ENCODE peak calls at places on chromosomes 16 and 17, in ten cellular contexts. S is NT2/D1; Z is lower leg skin; C is cardiac fibroblast; I is effector memory CD4-positive, alpha-beta T cell; O is aorta; R is astrocyte; T is adipocyte; H is AG04449; P is psoas muscle. A is an unnamed sample.

GRCh38 chr17:32299579-32300158 is 34.0 kb downstream of the RHBDL3 start:
- DNase-seq in S (no peak), Z (no peak), C (no peak), I (no peak), O (no peak), R (no peak), T (no peak), H (no peak), P (no peak), A (no peak)

GRCh38 chr16:86010680-86011141 is 111.7 kb downstream of the IRF8 start:
- DNase-seq in S (no peak), Z (peak), C (no peak), I (no peak), O (no peak), R (no peak), T (no peak), H (no peak), P (no peak), A (no peak)

GRCh38 chr16:20307240-20307671 is 20.1 kb downstream of the GP2 start:
- DNase-seq in S (no peak), Z (no peak), C (no peak), I (no peak), O (no peak), R (no peak), T (no peak), H (no peak), P (no peak), A (no peak)

GRCh38 chr16:77442078-77442477 is 7.2 kb upstream of the ADAMTS18 start:
- DNase-seq in S (no peak), Z (no peak), C (no peak), I (no peak), O (no peak), R (no peak), T (no peak), H (no peak), P (no peak), A (no peak)

GRCh38 chr17:71180801-71181385 is 939.9 kb upstream of the SOX9 start:
- DNase-seq in S (no peak), Z (no peak), C (peak), I (no peak), O (no peak), R (peak), T (no peak), H (no peak), P (no peak), A (no peak)

GRCh38 chr17:56185491-56185890 is 32.2 kb downstream of the ANKFN1 start:
- DNase-seq in S (no peak), Z (no peak), C (peak), I (no peak), O (no peak), R (peak), T (peak), H (no peak), P (no peak), A (no peak)

GRCh38 chr16:47311738-47312505 is 148.9 kb downstream of the ITFG1 start:
- DNase-seq in S (peak), Z (no peak), C (peak), I (no peak), O (no peak), R (peak), T (no peak), H (no peak), P (no peak), A (no peak)

GRCh38 chr16:74793571-74793970 is 19.0 kb upstream of the FA2H start:
- DNase-seq in S (no peak), Z (no peak), C (no peak), I (no peak), O (no peak), R (no peak), T (no peak), H (no peak), P (no peak), A (no peak)

DNA sequence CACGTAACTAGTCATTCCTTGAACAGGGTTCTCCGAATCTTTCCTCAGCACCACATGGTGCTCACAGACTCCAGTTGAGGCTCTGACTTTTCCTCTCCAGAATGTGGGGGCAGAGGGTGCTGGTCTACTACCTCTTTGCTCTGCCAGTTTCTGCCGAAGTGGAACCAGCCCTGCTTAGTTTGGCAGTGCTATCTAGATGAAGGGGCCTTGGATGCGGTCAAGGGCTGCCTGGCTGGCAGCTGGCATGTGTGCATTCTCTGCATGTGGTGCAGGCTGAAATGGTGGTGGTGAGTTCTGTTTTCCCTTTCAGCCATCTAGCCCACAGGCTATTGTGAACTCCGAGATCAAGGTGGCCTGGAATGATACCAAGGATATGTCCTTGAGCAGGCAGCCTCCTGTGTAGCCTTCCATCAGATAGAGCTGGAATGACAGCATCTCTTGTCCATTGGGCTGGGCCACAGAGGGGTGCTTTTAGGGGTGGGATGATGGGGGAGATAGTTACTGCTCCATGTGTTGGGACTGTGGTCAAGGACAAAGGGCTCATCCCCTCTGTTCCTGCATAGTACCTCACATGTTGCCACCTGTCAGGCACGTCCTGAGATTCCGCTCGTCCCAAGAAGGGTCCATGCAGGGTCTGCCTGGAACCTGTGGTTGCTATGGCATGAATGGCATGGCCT is 2.0 kb downstream of the DYNLL2 start:
- DNase-seq in S (no peak), Z (no peak), C (no peak), I (no peak), O (no peak), R (no peak), T (peak), H (no peak), P (no peak), A (no peak)
- H3K4me3 ChIP-seq in S (peak), Z (no peak), C (peak), I (peak), O (peak), R (peak), T (peak), H (peak), P (peak), A (peak)

GRCh38 chr17:80785477-80786178 is 206.0 kb upstream of the CHMP6 start:
- DNase-seq in S (no peak), Z (peak), C (no peak), I (no peak), O (no peak), R (no peak), T (no peak), H (no peak), P (no peak), A (no peak)
- H3K4me3 ChIP-seq in S (no peak), Z (no peak), C (no peak), I (no peak), O (no peak), R (no peak), T (no peak), H (no peak), P (peak), A (no peak)

GRCh38 chr17:46898364-46898763 is 24.6 kb upstream of the GOSR2 start:
- DNase-seq in S (no peak), Z (no peak), C (no peak), I (no peak), O (no peak), R (no peak), T (no peak), H (no peak), P (no peak), A (no peak)

GRCh38 chr17:46901291-46901690 is 21.7 kb upstream of the GOSR2 start:
- DNase-seq in S (no peak), Z (no peak), C (no peak), I (no peak), O (no peak), R (no peak), T (no peak), H (no peak), P (no peak), A (no peak)

GRCh38 chr17:46898860-46899259 is 24.1 kb upstream of the GOSR2 start:
- DNase-seq in S (no peak), Z (no peak), C (no peak), I (no peak), O (no peak), R (no peak), T (no peak), H (no peak), P (no peak), A (no peak)

GRCh38 chr17:46908352-46908751 is 14.6 kb upstream of the GOSR2 start:
- DNase-seq in S (no peak), Z (no peak), C (no peak), I (no peak), O (no peak), R (no peak), T (no peak), H (no peak), P (no peak), A (no peak)

DNA sequence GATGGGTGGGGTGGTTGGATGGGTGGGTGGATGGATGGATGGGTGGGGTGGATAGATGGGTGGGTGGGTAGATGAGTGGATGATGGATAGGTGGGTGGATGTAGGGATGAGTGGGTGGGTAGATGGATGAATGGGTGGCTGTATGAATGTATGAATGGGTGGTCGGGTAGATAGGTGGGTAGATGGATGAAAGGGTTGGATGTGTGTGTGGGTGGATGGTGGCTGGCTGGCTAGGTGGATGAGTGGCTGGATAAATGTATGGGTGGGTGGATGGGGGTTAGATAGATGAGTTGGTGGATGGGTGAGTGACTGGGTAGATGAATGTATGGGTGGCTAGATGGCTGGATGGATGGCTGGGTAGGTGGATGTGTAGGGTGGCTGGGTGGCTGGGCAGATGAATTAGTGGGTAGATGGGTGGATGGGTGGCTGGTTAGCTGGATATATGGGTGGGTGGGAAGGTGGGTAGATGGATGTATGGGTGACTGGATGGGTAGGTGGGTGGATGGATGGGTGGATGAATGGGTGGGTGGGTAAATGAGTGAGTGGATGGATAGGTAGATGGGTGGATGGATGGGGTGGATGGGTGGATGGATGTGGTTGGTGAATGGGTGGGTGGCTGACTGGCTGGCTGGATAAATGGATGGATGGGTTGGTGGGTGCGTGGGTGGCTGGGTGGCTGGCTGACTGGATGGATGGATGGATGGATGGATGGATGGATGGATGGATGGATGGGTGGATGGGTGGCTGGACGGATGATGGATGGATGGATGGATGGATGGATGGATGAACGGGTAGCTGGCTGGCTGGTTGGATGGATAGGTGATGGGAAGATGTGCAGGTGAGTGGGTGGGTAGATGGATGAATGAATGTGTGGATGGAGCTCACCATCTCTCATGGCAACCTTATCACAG is 18.9 kb upstream of the GOSR2 start:
- DNase-seq in S (no peak), Z (peak), C (no peak), I (no peak), O (no peak), R (no peak), T (no peak), H (no peak), P (no peak), A (no peak)
- H3K4me3 ChIP-seq in S (no peak), Z (no peak), C (no peak), I (no peak), O (no peak), R (no peak), T (no peak), H (no peak), P (no peak), A (no peak)

DNA sequence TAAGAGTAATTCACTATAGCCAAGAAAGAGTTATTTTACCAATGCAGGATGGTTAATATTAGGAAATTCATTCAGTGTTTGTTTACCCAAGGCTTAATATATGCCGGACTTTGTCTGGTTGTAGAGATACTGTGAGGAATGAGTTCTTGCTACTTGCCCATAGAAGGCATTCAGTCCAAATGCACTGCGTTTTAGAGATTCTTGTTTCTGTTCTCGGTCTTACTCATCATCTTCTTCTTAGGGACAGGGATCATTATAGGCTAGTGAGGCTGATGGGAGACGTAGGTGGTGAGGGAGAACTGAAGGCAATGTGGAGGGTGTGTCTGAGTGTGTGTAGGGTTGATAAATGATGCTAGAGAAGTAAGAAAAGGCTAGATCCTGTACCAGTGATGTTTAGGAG is 90.7 kb downstream of the OR1D5 start:
- DNase-seq in S (no peak), Z (no peak), C (no peak), I (no peak), O (no peak), R (no peak), T (no peak), H (no peak), P (no peak), A (no peak)
- H3K4me3 ChIP-seq in S (no peak), Z (no peak), C (no peak), I (no peak), O (no peak), R (no peak), T (no peak), H (no peak), P (no peak), A (no peak)

DNA sequence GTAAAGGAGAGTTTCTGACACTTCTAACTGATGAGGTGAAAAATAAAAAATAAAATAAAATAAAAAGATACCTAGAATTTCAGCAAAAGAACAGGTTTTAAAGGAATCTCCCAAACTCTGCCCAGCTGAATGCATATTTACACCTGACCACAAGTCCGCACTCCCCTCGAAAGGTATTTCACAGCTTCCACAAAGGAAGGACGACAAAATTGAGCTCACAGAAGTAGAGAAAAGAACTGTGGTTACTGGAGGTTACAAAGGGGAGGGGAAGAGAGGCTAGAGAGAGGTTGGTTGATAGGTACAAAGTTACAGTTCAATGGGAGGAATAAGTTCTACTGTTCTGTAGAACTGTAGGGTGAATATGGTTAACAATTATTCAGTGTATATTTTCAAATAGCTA is 5.0 kb downstream of the LITAF start:
- DNase-seq in S (no peak), Z (no peak), C (no peak), I (no peak), O (no peak), R (no peak), T (no peak), H (no peak), P (no peak), A (peak)
- H3K4me3 ChIP-seq in S (no peak), Z (no peak), C (no peak), I (no peak), O (no peak), R (no peak), T (no peak), H (no peak), P (no peak), A (peak)

A was measured in CD8-positive, alpha-beta memory T cell.